ENCODE peak calls at places on chromosomes 16 and 17, in eight cellular contexts. K is sigmoid colon; O is osteoblast; M is SJCRH30; A is cardiac muscle cell; Q is effector memory CD4-positive, alpha-beta T cell; E is mammary epithelial cell; B is GM23338. X is an unnamed sample.
A peak's percentile ranks its signal among the peaks of the same experiment; 100 is the strongest.

GRCh38 chr16:1535391-1536291 is 2.2 kb downstream of the TMEM204 start:
- DNase-seq in K (no peak), O (peak; percentile 91), M (no peak), A (no peak), Q (no peak), E (no peak), B (peak; percentile 32), X (no peak)

GRCh38 chr16:24957887-24958286 is 57.3 kb downstream of the ARHGAP17 start:
- DNase-seq in K (no peak), O (no peak), M (no peak), A (no peak), Q (no peak), E (no peak), B (peak; percentile 17), X (no peak)

GRCh38 chr17:57480438-57481196 is 224.3 kb downstream of the MSI2 start:
- DNase-seq in K (no peak), O (no peak), M (no peak), A (peak; percentile 62), Q (no peak), E (peak; percentile 79), B (no peak), X (no peak)

GRCh38 chr17:15236281-15237105 is 28.6 kb downstream of the PMP22 start:
- DNase-seq in K (no peak), O (peak; percentile 78), M (no peak), A (peak; percentile 31), Q (no peak), E (no peak), B (no peak), X (no peak)

GRCh38 chr17:42484304-42484703 is 25.6 kb downstream of the ATP6V0A1 start:
- DNase-seq in K (no peak), O (no peak), M (no peak), A (peak; percentile 29), Q (peak; percentile 69), E (no peak), B (no peak), X (no peak)

GRCh38 chr16:8656376-8656775 is 18.0 kb upstream of the ABAT start:
- DNase-seq in K (no peak), O (no peak), M (no peak), A (no peak), Q (no peak), E (no peak), B (no peak), X (no peak)

GRCh38 chr16:83744521-83744981 is 63.2 kb upstream of the HSBP1 start:
- DNase-seq in K (peak; percentile 73), O (no peak), M (peak; percentile 8), A (no peak), Q (no peak), E (peak; percentile 14), B (no peak), X (no peak)

GRCh38 chr16:69761983-69762842 is at the start of gene WWP2:
- DNase-seq in K (peak; percentile 84), O (peak; percentile 97), M (peak; percentile 60), A (peak; percentile 73), Q (peak; percentile 68), E (peak; percentile 70), B (peak; percentile 91), X (no peak)

GRCh38 chr17:35807371-35808144 is 1.7 kb upstream of the TAF15 start:
- DNase-seq in K (no peak), O (peak; percentile 72), M (no peak), A (peak; percentile 54), Q (no peak), E (no peak), B (no peak), X (no peak)

GRCh38 chr17:36825113-36825955 is 111.9 kb upstream of the LHX1 start:
- DNase-seq in K (no peak), O (no peak), M (no peak), A (no peak), Q (no peak), E (no peak), B (no peak), X (no peak)

GRCh38 chr16:6335072-6335471 is 997.6 kb upstream of the RBFOX1 start:
- DNase-seq in K (no peak), O (no peak), M (peak; percentile 3), A (no peak), Q (no peak), E (no peak), B (peak; percentile 79), X (no peak)

GRCh38 chr16:66619036-66619435 is 14.5 kb downstream of the CMTM3 start:
- DNase-seq in K (no peak), O (no peak), M (no peak), A (peak; percentile 57), Q (no peak), E (peak; percentile 19), B (no peak), X (no peak)

GRCh38 chr16:79772028-79772427 is 171.5 kb upstream of the MAF start:
- DNase-seq in K (no peak), O (no peak), M (no peak), A (no peak), Q (no peak), E (no peak), B (no peak), X (no peak)

GRCh38 chr16:3112881-3113574 is 642 bp downstream of the ZNF205 start:
- DNase-seq in K (peak; percentile 77), O (peak; percentile 89), M (peak; percentile 44), A (peak; percentile 61), Q (no peak), E (no peak), B (no peak), X (no peak)

GRCh38 chr16:28491080-28491969 is 549 bp downstream of the CLN3 start:
- DNase-seq in K (peak; percentile 77), O (peak; percentile 80), M (peak; percentile 19), A (peak; percentile 12), Q (no peak), E (peak; percentile 61), B (peak; percentile 64), X (no peak)

GRCh38 chr16:87348616-87349157 is 31.5 kb upstream of the C16orf95 start:
- DNase-seq in K (no peak), O (peak; percentile 35), M (no peak), A (no peak), Q (no peak), E (no peak), B (no peak), X (no peak)

GRCh38 chr16:75254359-75254837 is 3.0 kb upstream of the BCAR1 start:
- DNase-seq in K (peak; percentile 66), O (peak; percentile 98), M (peak; percentile 63), A (peak; percentile 63), Q (no peak), E (peak; percentile 86), B (peak; percentile 70), X (peak; percentile 92)

GRCh38 chr16:81836279-81837054 is 57.4 kb downstream of the PLCG2 start:
- DNase-seq in K (peak; percentile 17), O (no peak), M (no peak), A (no peak), Q (no peak), E (no peak), B (no peak), X (no peak)

GRCh38 chr17:50161023-50161910 is 4.5 kb upstream of the SGCA start:
- DNase-seq in K (peak; percentile 96), O (peak; percentile 100), M (peak; percentile 90), A (peak; percentile 94), Q (peak; percentile 90), E (peak; percentile 81), B (peak; percentile 96), X (no peak)

DNA sequence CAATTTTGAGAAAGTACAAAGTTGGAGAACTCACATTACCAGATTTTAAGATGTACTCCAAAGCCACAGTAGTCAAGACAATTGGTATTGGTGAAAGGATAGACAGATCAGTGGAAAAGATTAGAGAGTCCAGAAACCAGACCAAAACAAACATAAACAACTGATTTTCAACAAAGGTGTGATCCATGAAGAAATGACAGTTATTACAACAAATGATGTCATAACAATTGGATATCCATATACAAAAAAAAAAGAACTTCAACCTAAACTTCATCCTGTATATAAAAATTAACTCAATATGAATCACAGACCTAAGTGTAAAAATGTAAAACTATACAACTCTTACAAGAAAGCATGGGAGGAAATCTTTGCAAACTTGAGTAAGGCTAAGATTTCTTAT is 8.4 kb downstream of the CEP112 start:
- DNase-seq in K (no peak), O (no peak), M (no peak), A (no peak), Q (no peak), E (no peak), B (no peak), X (no peak)
- H3K4me1 ChIP-seq in K (no peaks in the 10 kb centered on the region), O (no peaks in the 10 kb centered on the region), M (peaks cover 8% of the 10 kb centered on the region), A (no peaks in the 10 kb centered on the region), Q (no peaks in the 10 kb centered on the region), E (no peaks in the 10 kb centered on the region), B (no peaks in the 10 kb centered on the region), X (no peaks in the 10 kb centered on the region)

DNA sequence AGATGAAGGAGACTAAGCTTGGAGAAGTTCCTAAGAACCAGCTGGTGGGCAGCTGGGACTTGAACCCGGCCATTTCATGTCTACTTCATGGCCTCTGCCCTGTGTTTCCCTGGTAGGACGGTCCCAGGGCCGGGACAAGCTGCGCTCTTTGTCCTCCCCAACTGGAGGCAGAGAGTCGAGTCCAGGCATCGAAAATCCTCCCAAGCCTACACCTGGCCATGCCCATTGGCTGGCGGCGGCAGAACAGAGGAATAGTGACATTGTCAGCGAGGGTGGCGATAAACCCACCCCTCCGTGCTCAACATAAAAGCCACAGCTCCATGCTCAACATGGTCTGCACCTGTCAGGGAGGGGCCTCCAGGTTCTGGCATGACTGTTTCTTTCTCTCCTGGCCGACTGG is 77.7 kb downstream of the RBFOX3 start:
- DNase-seq in K (no peak), O (no peak), M (no peak), A (no peak), Q (no peak), E (no peak), B (no peak), X (no peak)
- H3K27me3 ChIP-seq in K (no peaks in the 10 kb centered on the region), O (no peaks in the 10 kb centered on the region), M (peaks cover 70% of the 10 kb centered on the region), A (peaks cover 2% of the 10 kb centered on the region), Q (no peaks in the 10 kb centered on the region), E (no peaks in the 10 kb centered on the region), B (no peaks in the 10 kb centered on the region), X (peaks cover 11% of the 10 kb centered on the region)

GRCh38 chr17:47829870-47830269 is 1.5 kb downstream of the MRPL10 start:
- DNase-seq in K (no peak), O (peak; percentile 36), M (no peak), A (no peak), Q (peak; percentile 69), E (no peak), B (no peak), X (no peak)
- H3K4me3 ChIP-seq in K (no peak overlapping the region), O (no peak overlapping the region), M (no peak overlapping the region), A (no peak overlapping the region), Q (peak overlapping the region; percentile 2), E (no peak overlapping the region), B (no peak overlapping the region), X (no peak overlapping the region)

DNA sequence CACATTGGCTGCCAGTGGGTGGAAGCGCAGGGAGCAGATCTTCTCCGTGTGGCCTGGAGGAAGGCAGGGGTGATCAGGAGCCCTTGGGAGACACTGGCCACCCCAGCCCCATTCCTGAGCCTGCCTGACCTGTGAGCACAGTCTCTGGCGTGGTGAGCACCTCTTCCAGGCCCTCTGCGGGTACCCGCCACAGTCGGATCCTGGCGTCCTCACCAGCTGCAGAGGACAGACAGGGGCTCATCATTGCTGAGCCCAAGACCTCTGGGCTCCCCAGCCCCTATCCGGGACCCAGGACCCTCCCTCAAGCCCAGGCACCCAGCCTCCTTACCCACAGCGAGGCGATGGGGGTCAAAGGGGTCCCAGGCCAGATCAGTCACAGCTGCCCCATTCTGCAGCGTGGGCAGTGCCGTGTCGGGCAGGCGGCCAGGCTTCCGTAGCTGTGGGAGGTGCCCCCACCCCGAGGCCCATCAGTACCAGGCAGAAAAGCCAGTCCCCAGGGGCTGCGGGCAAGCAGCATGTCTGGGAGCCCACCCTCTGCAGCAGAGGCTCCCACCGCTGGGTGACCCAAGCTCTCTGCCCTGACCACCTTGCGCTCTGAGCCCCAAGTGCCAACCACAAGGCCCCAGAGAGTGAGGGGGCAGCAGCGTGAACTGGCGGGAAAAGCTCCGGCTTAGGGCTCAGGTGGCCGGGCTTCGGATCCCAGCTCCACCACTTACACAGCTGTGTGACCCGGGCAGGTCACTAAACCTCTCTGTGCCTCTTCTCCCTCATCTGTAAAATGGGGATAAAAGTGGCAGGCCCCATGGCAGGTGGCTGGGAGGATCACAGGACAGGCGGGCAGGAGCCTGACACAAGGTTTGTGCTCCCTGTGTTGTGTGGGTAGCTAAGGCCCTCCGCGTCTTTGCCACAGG is 10.2 kb upstream of the PAM16 start:
- DNase-seq in K (no peak), O (peak; percentile 85), M (no peak), A (no peak), Q (no peak), E (no peak), B (no peak), X (no peak)
- H3K4me1 ChIP-seq in K (no peaks in the 10 kb centered on the region), O (no peaks in the 10 kb centered on the region), M (no peaks in the 10 kb centered on the region), A (no peaks in the 10 kb centered on the region), Q (no peaks in the 10 kb centered on the region), E (no peaks in the 10 kb centered on the region), B (no peaks in the 10 kb centered on the region), X (no peaks in the 10 kb centered on the region)

X was measured in keratinocyte.